ENCODE peak calls at places on chromosomes 13 and 19, in six cellular contexts. H is HL-60, R is right lobe of liver, Q is substantia nigra, G is ovary, L is A549. I is an unnamed sample.

GRCh38 chr19:8640402-8641004 is 10.1 kb downstream of the NFILZ start:
- DNase-seq in H (peak; percentile 98), R (peak; percentile 88), Q (no peak), G (no peak), L (peak; percentile 97), I (peak; percentile 82)

GRCh38 chr19:16069813-16070365 is 6.4 kb upstream of the TPM4 start:
- DNase-seq in H (no peak), R (no peak), Q (no peak), G (no peak), L (no peak), I (peak; percentile 51)

GRCh38 chr13:24148414-24149305 is 11.9 kb upstream of the SPATA13 start:
- DNase-seq in H (no peak), R (no peak), Q (no peak), G (no peak), L (peak; percentile 92), I (no peak)

GRCh38 chr13:21010621-21011020 is 50.8 kb downstream of the LATS2 start:
- DNase-seq in H (no peak), R (no peak), Q (no peak), G (no peak), L (peak; percentile 49), I (no peak)

GRCh38 chr19:40150170-40150569 is 41.1 kb upstream of the MAP3K10 start:
- DNase-seq in H (no peak), R (peak; percentile 9), Q (no peak), G (no peak), L (no peak), I (no peak)

GRCh38 chr13:48000559-48001126 is 430 bp downstream of the SUCLA2 start:
- DNase-seq in H (peak; percentile 7), R (no peak), Q (no peak), G (no peak), L (peak; percentile 7), I (peak; percentile 50)

GRCh38 chr19:32097620-32098019 is 247.8 kb upstream of the ZNF507 start:
- DNase-seq in H (no peak), R (no peak), Q (no peak), G (no peak), L (no peak), I (no peak)

GRCh38 chr13:25771641-25772478 is 280.0 kb downstream of the SHISA2 start:
- DNase-seq in H (no peak), R (no peak), Q (no peak), G (no peak), L (no peak), I (no peak)

GRCh38 chr13:99689955-99690354 is 188.7 kb downstream of the TM9SF2 start:
- DNase-seq in H (no peak), R (no peak), Q (no peak), G (no peak), L (no peak), I (no peak)

GRCh38 chr13:34416833-34417425 is 525.1 kb upstream of the NBEA start:
- DNase-seq in H (no peak), R (no peak), Q (peak; percentile 25), G (peak; percentile 44), L (no peak), I (peak; percentile 80)

GRCh38 chr19:28737021-28737525 is 475.9 kb downstream of the UQCRFS1 start:
- DNase-seq in H (no peak), R (no peak), Q (no peak), G (no peak), L (peak; percentile 35), I (no peak)

GRCh38 chr13:112176746-112177119 is 109.8 kb downstream of the SOX1 start:
- DNase-seq in H (no peak), R (peak; percentile 23), Q (no peak), G (no peak), L (no peak), I (no peak)

GRCh38 chr13:110911880-110912279 is 3.0 kb downstream of the ANKRD10 start:
- DNase-seq in H (no peak), R (no peak), Q (no peak), G (no peak), L (no peak), I (no peak)

GRCh38 chr19:37691881-37692504 is 27.6 kb downstream of the ZNF607 start:
- DNase-seq in H (peak; percentile 70), R (peak; percentile 62), Q (peak; percentile 68), G (peak; percentile 87), L (no peak), I (peak; percentile 91)

GRCh38 chr13:50512602-50513527 is 330.6 kb downstream of the DLEU7 start:
- DNase-seq in H (peak; percentile 85), R (peak; percentile 75), Q (peak; percentile 45), G (peak; percentile 53), L (no peak), I (peak; percentile 79)

GRCh38 chr13:75996582-75996981 is 360.5 kb downstream of the LMO7 start:
- DNase-seq in H (no peak), R (no peak), Q (no peak), G (no peak), L (no peak), I (no peak)

GRCh38 chr19:15115080-15115479 is 7.9 kb downstream of the SYDE1 start:
- DNase-seq in H (no peak), R (peak; percentile 85), Q (no peak), G (peak; percentile 85), L (no peak), I (peak; percentile 73)

GRCh38 chr13:93476175-93476574 is 249.6 kb downstream of the GPC6 start:
- DNase-seq in H (no peak), R (no peak), Q (no peak), G (no peak), L (peak; percentile 17), I (no peak)

GRCh38 chr13:105921711-105922110 is 613.8 kb downstream of the EFNB2 start:
- DNase-seq in H (no peak), R (no peak), Q (no peak), G (no peak), L (no peak), I (no peak)

GRCh38 chr13:30829788-30830637 is 76.1 kb upstream of the MEDAG start:
- DNase-seq in H (no peak), R (no peak), Q (no peak), G (no peak), L (no peak), I (no peak)
- H3K27ac ChIP-seq in H (no peak overlapping the region), R (no peak overlapping the region), Q (no peak overlapping the region), G (no peak overlapping the region), L (peak overlapping the region; percentile 24), I (no peak overlapping the region)

GRCh38 chr19:45161715-45162463 is 1.1 kb upstream of the NKPD1 start:
- DNase-seq in H (no peak), R (peak; percentile 48), Q (no peak), G (peak; percentile 53), L (no peak), I (no peak)
- H3K27ac ChIP-seq in H (no peak overlapping the region), R (no peak overlapping the region), Q (no peak overlapping the region), G (no peak overlapping the region), L (no peak overlapping the region), I (no peak overlapping the region)

DNA sequence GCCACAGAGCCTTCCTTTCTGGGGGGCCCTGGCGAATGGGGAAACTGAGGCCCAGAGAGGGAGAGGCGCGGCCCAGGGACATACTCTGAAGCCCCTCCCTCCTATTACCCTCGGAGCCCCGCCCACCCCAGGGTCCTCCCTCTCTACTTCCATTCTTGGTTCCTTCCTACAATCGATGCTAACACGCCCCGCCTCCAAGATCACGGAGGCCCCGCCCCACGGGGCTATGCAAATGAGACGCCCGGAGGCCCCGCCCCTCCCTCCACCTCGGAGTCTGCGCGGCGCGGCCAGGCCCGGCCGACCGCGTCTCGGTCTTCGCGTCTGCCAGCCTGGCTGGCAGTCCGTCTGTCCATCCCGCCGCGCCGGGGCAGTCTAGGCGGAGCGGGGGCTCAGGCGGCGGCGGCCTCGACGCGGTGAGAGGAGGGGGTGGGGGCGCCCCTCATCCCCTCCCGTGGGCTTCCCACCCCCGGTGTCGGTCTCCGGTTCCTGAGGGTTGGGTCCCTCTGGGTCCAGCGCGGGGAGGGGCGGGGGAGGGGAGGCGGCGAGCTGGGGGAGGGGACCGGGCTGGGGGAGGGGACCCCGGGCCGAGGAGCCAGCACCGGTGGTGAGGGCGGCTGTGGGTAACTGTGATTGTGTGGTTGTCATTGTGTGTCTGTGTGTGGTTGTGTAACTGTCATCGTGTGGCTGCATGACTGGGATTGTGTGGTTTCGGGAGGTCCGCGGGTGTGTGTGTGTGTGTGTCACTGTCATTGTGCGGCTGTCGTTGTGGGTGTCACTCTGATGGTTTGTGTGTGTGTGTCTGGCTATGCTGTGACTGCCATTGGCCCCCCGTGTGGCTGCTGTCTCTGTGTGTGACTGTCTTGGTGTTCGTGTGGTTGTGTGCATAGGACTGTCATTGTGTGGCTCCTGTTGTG is at the start of gene PLPPR2:
- DNase-seq in H (peak; percentile 92), R (peak; percentile 92), Q (peak; percentile 56), G (peak; percentile 97), L (peak; percentile 84), I (peak; percentile 96)
- H3K27ac ChIP-seq in H (no peak within 1 kb of the TSS), R (no peak within 1 kb of the TSS), Q (peak within 1 kb of the TSS; percentile 44), G (peak within 1 kb of the TSS; percentile 70), L (peak within 1 kb of the TSS; percentile 74), I (peak within 1 kb of the TSS; percentile 16)

GRCh38 chr19:35273686-35274259 is 5.0 kb downstream of the USF2 start:
- DNase-seq in H (no peak), R (no peak), Q (no peak), G (no peak), L (no peak), I (no peak)

GRCh38 chr19:35274323-35274722 is 5.6 kb downstream of the USF2 start:
- DNase-seq in H (no peak), R (no peak), Q (no peak), G (no peak), L (no peak), I (no peak)

GRCh38 chr19:35272122-35272715 is 3.5 kb downstream of the USF2 start:
- DNase-seq in H (peak; percentile 73), R (no peak), Q (no peak), G (no peak), L (no peak), I (no peak)

GRCh38 chr19:35271546-35271945 is 2.8 kb downstream of the USF2 start:
- DNase-seq in H (no peak), R (peak; percentile 93), Q (no peak), G (no peak), L (no peak), I (no peak)

GRCh38 chr19:35272954-35273649 is 4.3 kb downstream of the USF2 start:
- DNase-seq in H (no peak), R (no peak), Q (no peak), G (no peak), L (no peak), I (no peak)
- H3K27ac ChIP-seq in H (no peak overlapping the region), R (no peak overlapping the region), Q (peak overlapping the region; percentile 73), G (no peak overlapping the region), L (no peak overlapping the region), I (no peak overlapping the region)

DNA sequence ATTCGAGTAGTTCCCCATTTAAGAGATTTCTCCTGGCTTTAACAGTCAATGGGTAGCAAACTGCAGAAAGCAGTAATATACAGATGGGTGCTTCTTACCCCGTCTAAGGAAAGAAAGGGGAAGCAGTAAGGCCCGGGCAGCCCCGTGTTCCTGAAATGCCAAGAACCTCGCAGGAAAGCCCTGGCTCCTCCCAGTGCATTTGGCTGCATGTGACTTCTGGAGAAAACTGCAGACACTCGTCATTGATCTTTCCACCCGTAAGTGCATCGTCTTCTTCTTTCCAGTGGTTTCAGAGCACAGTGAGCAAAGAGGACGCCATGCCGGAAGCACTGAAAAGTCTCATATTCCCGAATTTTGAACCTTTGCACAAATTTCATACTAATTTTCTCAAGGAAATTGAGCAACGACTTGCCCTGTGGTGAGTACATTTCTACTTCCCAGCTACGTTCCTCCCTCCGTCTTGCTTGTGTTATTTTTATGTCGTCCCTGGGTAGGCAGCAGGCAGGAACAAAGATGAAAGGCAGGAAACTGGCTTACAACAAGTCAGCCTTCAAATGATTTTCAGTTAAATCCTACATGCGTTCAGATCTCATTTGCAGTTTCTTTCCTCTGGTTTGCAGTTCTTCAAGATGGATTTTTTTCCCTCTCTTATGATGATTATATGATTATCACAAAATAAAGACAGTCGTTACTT is 165.1 kb downstream of the STK24 start:
- DNase-seq in H (peak; percentile 30), R (no peak), Q (no peak), G (no peak), L (no peak), I (no peak)
- H3K27ac ChIP-seq in H (no peak overlapping the region), R (no peak overlapping the region), Q (no peak overlapping the region), G (no peak overlapping the region), L (no peak overlapping the region), I (no peak overlapping the region)

GRCh38 chr13:98328511-98328910 is 151.4 kb upstream of the RNF113B start:
- DNase-seq in H (no peak), R (no peak), Q (no peak), G (no peak), L (no peak), I (no peak)
- H3K27ac ChIP-seq in H (no peak overlapping the region), R (no peak overlapping the region), Q (no peak overlapping the region), G (no peak overlapping the region), L (no peak overlapping the region), I (no peak overlapping the region)

I was measured in aorta.